ENCODE peak calls at places on chromosomes 6 and 20, in seven cellular contexts. G is psoas muscle, R is upper lobe of left lung, S is IMR-90, E is uterus, W is tibial nerve, O is AG04450. F is an unnamed sample. For H3K9me3, the result is how much of the 10 kb centered on the place peaks cover.

GRCh38 chr6:134235937-134236751 is 81.8 kb downstream of the SGK1 start:
- DNase-seq in G (no peak), R (no peak), S (peak), E (no peak), W (no peak), O (peak), F (no peak)

GRCh38 chr20:36951198-36951976 is at the start of gene SAMHD1:
- DNase-seq in G (peak), R (peak), S (peak), E (peak), W (peak), O (peak), F (peak)

GRCh38 chr6:90295854-90296345 is 743 bp downstream of the BACH2 start:
- DNase-seq in G (peak), R (peak), S (peak), E (peak), W (peak), O (peak), F (peak)

GRCh38 chr20:46588532-46589509 is 38.4 kb upstream of the OCSTAMP start:
- DNase-seq in G (no peak), R (no peak), S (no peak), E (no peak), W (no peak), O (no peak), F (no peak)

GRCh38 chr20:58880994-58881752 is 28.7 kb downstream of the GNAS start:
- DNase-seq in G (no peak), R (no peak), S (no peak), E (no peak), W (no peak), O (no peak), F (no peak)

GRCh38 chr20:6114696-6115095 is 8.1 kb downstream of the FERMT1 start:
- DNase-seq in G (no peak), R (no peak), S (no peak), E (no peak), W (no peak), O (no peak), F (no peak)

GRCh38 chr6:111478064-111478476 is 4.9 kb downstream of the REV3L start:
- DNase-seq in G (no peak), R (no peak), S (peak), E (no peak), W (no peak), O (no peak), F (no peak)

GRCh38 chr6:154408906-154409500 is 52.4 kb upstream of the IPCEF1 start:
- DNase-seq in G (no peak), R (no peak), S (peak), E (no peak), W (no peak), O (no peak), F (no peak)

DNA sequence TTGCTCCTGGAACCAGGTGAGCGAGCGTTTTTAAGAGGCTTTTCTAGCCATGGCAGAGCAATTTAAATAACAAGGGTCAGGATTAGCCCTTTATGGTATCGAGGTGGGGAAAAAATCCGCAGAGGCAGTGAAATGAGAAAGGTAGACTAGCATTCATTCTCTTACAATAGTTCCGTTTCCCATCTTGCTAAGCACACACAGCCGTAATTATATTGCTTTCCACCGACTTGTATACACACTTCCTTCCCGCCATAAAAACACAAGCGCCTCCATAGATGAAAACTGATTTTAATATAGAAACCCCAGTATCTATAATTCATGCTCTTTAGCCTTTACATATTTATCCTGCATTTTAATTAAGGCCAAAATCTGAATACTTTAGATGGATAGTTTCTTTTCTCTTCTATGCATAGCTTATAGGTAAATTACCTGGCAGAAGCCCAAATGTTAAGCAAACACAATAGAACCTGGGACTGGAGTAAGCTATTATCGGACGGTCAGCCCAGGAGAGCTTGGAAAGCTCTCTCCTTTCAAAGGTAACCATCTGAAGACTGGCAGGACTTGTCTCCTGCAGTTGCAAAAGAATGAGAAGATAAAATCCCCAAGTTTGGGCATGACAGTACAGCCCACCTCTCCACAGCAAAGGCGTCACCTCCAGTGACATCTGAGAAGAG is 90.9 kb upstream of the MC3R start:
- DNase-seq in G (no peak), R (no peak), S (no peak), E (no peak), W (no peak), O (no peak), F (no peak)
- H3K9me3 ChIP-seq in G (under half), R (under half), S (under half), E (under half), W (under half), O (under half), F (under half)

DNA sequence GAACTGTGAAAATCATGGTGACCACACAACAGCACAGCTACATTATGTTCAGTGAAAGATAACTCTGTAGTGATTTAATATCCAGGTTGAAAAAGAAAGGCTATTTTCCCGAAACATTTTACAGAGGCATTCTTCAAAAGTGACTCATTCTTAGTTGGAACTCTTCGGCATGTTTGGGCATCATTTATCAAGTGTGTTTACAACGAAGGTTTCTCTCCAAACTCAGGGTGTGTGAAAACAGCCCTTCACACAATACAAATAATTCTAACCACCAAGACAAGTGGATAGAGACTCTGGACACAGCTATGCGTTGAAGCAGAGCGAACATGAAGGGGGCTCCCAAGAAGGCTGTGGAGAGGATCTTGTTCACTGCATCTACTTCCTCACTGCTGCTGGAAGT is 57.6 kb downstream of the CBLN4 start:
- DNase-seq in G (no peak), R (no peak), S (no peak), E (no peak), W (no peak), O (no peak), F (no peak)
- H3K9me3 ChIP-seq in G (under half), R (under half), S (under half), E (under half), W (under half), O (under half), F (under half)

GRCh38 chr20:55116598-55116997 is 641.2 kb downstream of the DOK5 start:
- DNase-seq in G (no peak), R (no peak), S (no peak), E (no peak), W (no peak), O (no peak), F (no peak)
- H3K9me3 ChIP-seq in G (under half), R (under half), S (under half), E (under half), W (under half), O (under half), F (under half)

GRCh38 chr20:31237763-31238162 is 19.7 kb upstream of the DEFB115 start:
- DNase-seq in G (no peak), R (no peak), S (no peak), E (no peak), W (no peak), O (no peak), F (no peak)

GRCh38 chr20:31236953-31237352 is 20.5 kb upstream of the DEFB115 start:
- DNase-seq in G (no peak), R (no peak), S (no peak), E (no peak), W (no peak), O (no peak), F (no peak)

GRCh38 chr20:31239139-31239538 is 18.3 kb upstream of the DEFB115 start:
- DNase-seq in G (no peak), R (no peak), S (no peak), E (no peak), W (no peak), O (no peak), F (no peak)
- H3K9me3 ChIP-seq in G (half or more), R (half or more), S (under half), E (under half), W (under half), O (half or more), F (under half)

DNA sequence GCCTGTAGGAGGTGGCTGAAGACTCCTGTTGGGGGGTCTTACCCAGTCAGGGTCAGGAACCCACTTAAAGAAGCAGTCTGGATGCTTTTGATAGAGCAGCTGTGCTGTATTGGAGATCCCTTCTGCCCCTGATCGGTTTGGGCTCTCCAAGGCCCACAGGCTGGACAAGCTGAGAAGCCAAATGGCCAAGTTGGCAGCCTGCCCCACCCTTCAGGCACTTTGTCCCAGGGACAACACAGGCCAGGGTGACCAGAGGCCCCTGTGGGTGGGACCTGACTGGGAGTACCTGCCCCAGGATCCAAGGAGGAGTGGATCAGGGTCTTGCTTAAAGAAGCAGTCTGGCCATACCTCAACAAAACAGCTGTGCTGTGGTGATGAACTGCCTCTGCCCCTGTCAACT is 48.4 kb downstream of the ZC2HC1B start:
- DNase-seq in G (no peak), R (no peak), S (no peak), E (no peak), W (no peak), O (no peak), F (no peak)
- H3K9me3 ChIP-seq in G (under half), R (under half), S (under half), E (under half), W (under half), O (under half), F (under half)

GRCh38 chr20:56018750-56019149 is 13.4 kb upstream of the CBLN4 start:
- DNase-seq in G (no peak), R (no peak), S (no peak), E (no peak), W (no peak), O (no peak), F (no peak)
- H3K9me3 ChIP-seq in G (under half), R (under half), S (under half), E (under half), W (under half), O (under half), F (under half)

GRCh38 chr6:27280540-27281000 is 31.5 kb downstream of the POM121L2 start:
- DNase-seq in G (no peak), R (no peak), S (no peak), E (no peak), W (no peak), O (no peak), F (no peak)
- H3K9me3 ChIP-seq in G (under half), R (under half), S (under half), E (under half), W (under half), O (under half), F (under half)

F was measured in T-helper 17 cell.